ENCODE peak calls at places on chromosome 13, in five cellular contexts. I is KBM-7, P is GM18507, S is coronary artery, V is lower lobe of right lung. X is an unnamed sample.
A peak's percentile ranks its signal among the peaks of the same experiment; 100 is the strongest.

GRCh38 chr13:44853641-44854040 is 135.6 kb downstream of the NUFIP1 start:
- DNase-seq in S (no peak), P (no peak), I (no peak), V (no peak), X (no peak)

GRCh38 chr13:26867451-26868067 is 107.0 kb upstream of the GPR12 start:
- DNase-seq in I (peak; percentile 43), P (no peak), V (no peak), S (no peak), X (no peak)

GRCh38 chr13:68190826-68191225 is 960.7 kb upstream of the PCDH9 start:
- DNase-seq in I (no peak), V (no peak), P (no peak), S (no peak), X (no peak)

GRCh38 chr13:24605923-24606372 is 74.3 kb upstream of the ATP12A start:
- DNase-seq in I (peak; percentile 80), S (no peak), V (no peak), P (no peak), X (no peak)

GRCh38 chr13:23723463-23723862 is 153.3 kb downstream of the TNFRSF19 start:
- DNase-seq in V (no peak), S (no peak), I (no peak), P (no peak), X (no peak)

GRCh38 chr13:79237981-79238380 is 168.1 kb downstream of the RBM26 start:
- DNase-seq in P (no peak), V (no peak), I (no peak), S (no peak), X (no peak)

GRCh38 chr13:110329798-110330461 is 22.8 kb downstream of the COL4A2 start:
- DNase-seq in P (no peak), I (no peak), V (no peak), S (no peak), X (no peak)

GRCh38 chr13:98445340-98446233 is 131.3 kb downstream of the STK24 start:
- DNase-seq in S (no peak), V (peak; percentile 81), P (peak; percentile 77), I (peak; percentile 71), X (peak; percentile 93)

GRCh38 chr13:48411281-48412099 is 1.4 kb downstream of the LPAR6 start:
- DNase-seq in V (no peak), S (no peak), P (no peak), I (peak; percentile 50), X (no peak)